ENCODE peak calls at places on chromosome 7, in ten cellular contexts. One of them, this sample, is unnamed.
A peak's percentile ranks its signal among the peaks of the same experiment; 100 is the strongest.

GRCh38 chr7:151125459-151125834 is 39.2 kb downstream of the AGAP3 start:
- DNase-seq in brain microvascular endothelial cell: no peak
- DNase-seq in fibroblast of lung: peak; percentile 37
- DNase-seq in effector memory CD4-positive, alpha-beta T cell: no peak
- DNase-seq in substantia nigra: no peak
- DNase-seq in GM23248: peak; percentile 16
- DNase-seq in heart right ventricle: peak; percentile 50
- DNase-seq in CD4-positive, alpha-beta T cell: no peak
- DNase-seq in body of pancreas: peak; percentile 31
- DNase-seq in stomach: peak; percentile 45
- DNase-seq in this sample: no peak

GRCh38 chr7:150863946-150864345 is 11.6 kb downstream of the AOC1 start:
- DNase-seq in brain microvascular endothelial cell: no peak
- DNase-seq in fibroblast of lung: no peak
- DNase-seq in effector memory CD4-positive, alpha-beta T cell: no peak
- DNase-seq in substantia nigra: no peak
- DNase-seq in GM23248: no peak
- DNase-seq in heart right ventricle: no peak
- DNase-seq in CD4-positive, alpha-beta T cell: no peak
- DNase-seq in body of pancreas: no peak
- DNase-seq in stomach: no peak
- DNase-seq in this sample: no peak

GRCh38 chr7:123871998-123872867 is 27.3 kb downstream of the HYAL4 start:
- DNase-seq in brain microvascular endothelial cell: peak; percentile 56
- DNase-seq in fibroblast of lung: peak; percentile 70
- DNase-seq in effector memory CD4-positive, alpha-beta T cell: no peak
- DNase-seq in substantia nigra: peak; percentile 2
- DNase-seq in GM23248: peak; percentile 50
- DNase-seq in heart right ventricle: peak; percentile 15
- DNase-seq in CD4-positive, alpha-beta T cell: peak; percentile 3
- DNase-seq in body of pancreas: peak; percentile 51
- DNase-seq in stomach: peak; percentile 65
- DNase-seq in this sample: peak; percentile 6

GRCh38 chr7:149824748-149825566 is 13.2 kb upstream of the ZNF862 start:
- DNase-seq in brain microvascular endothelial cell: no peak
- DNase-seq in fibroblast of lung: no peak
- DNase-seq in effector memory CD4-positive, alpha-beta T cell: no peak
- DNase-seq in substantia nigra: no peak
- DNase-seq in GM23248: no peak
- DNase-seq in heart right ventricle: no peak
- DNase-seq in CD4-positive, alpha-beta T cell: no peak
- DNase-seq in body of pancreas: no peak
- DNase-seq in stomach: no peak
- DNase-seq in this sample: no peak

GRCh38 chr7:90298145-90299038 is 22.7 kb downstream of the FAM237B start:
- DNase-seq in brain microvascular endothelial cell: peak; percentile 65
- DNase-seq in fibroblast of lung: peak; percentile 76
- DNase-seq in effector memory CD4-positive, alpha-beta T cell: no peak
- DNase-seq in substantia nigra: no peak
- DNase-seq in GM23248: peak; percentile 79
- DNase-seq in heart right ventricle: no peak
- DNase-seq in CD4-positive, alpha-beta T cell: no peak
- DNase-seq in body of pancreas: peak; percentile 8
- DNase-seq in stomach: no peak
- DNase-seq in this sample: peak; percentile 7

GRCh38 chr7:80379034-80379433 is 132.8 kb downstream of the GNAT3 start:
- DNase-seq in brain microvascular endothelial cell: no peak
- DNase-seq in fibroblast of lung: peak; percentile 80
- DNase-seq in effector memory CD4-positive, alpha-beta T cell: no peak
- DNase-seq in substantia nigra: no peak
- DNase-seq in GM23248: peak; percentile 73
- DNase-seq in heart right ventricle: no peak
- DNase-seq in CD4-positive, alpha-beta T cell: no peak
- DNase-seq in body of pancreas: no peak
- DNase-seq in stomach: no peak
- DNase-seq in this sample: no peak

GRCh38 chr7:36970551-36971514 is 246.5 kb upstream of the AOAH start:
- DNase-seq in brain microvascular endothelial cell: no peak
- DNase-seq in fibroblast of lung: no peak
- DNase-seq in effector memory CD4-positive, alpha-beta T cell: no peak
- DNase-seq in substantia nigra: no peak
- DNase-seq in GM23248: no peak
- DNase-seq in heart right ventricle: no peak
- DNase-seq in CD4-positive, alpha-beta T cell: no peak
- DNase-seq in body of pancreas: no peak
- DNase-seq in stomach: no peak
- DNase-seq in this sample: no peak

GRCh38 chr7:50342616-50343114 is 38.1 kb downstream of the IKZF1 start:
- DNase-seq in brain microvascular endothelial cell: no peak
- DNase-seq in fibroblast of lung: no peak
- DNase-seq in effector memory CD4-positive, alpha-beta T cell: peak; percentile 67
- DNase-seq in substantia nigra: no peak
- DNase-seq in GM23248: peak; percentile 6
- DNase-seq in heart right ventricle: no peak
- DNase-seq in CD4-positive, alpha-beta T cell: no peak
- DNase-seq in body of pancreas: peak; percentile 47
- DNase-seq in stomach: no peak
- DNase-seq in this sample: peak; percentile 88

GRCh38 chr7:24245362-24245761 is 38.6 kb upstream of the NPY start:
- DNase-seq in brain microvascular endothelial cell: no peak
- DNase-seq in fibroblast of lung: peak; percentile 4
- DNase-seq in effector memory CD4-positive, alpha-beta T cell: no peak
- DNase-seq in substantia nigra: no peak
- DNase-seq in GM23248: no peak
- DNase-seq in heart right ventricle: no peak
- DNase-seq in CD4-positive, alpha-beta T cell: no peak
- DNase-seq in body of pancreas: no peak
- DNase-seq in stomach: no peak
- DNase-seq in this sample: no peak

GRCh38 chr7:149777551-149778326 is 4.4 kb upstream of the ZNF467 start:
- DNase-seq in brain microvascular endothelial cell: no peak
- DNase-seq in fibroblast of lung: no peak
- DNase-seq in effector memory CD4-positive, alpha-beta T cell: no peak
- DNase-seq in substantia nigra: no peak
- DNase-seq in GM23248: no peak
- DNase-seq in heart right ventricle: no peak
- DNase-seq in CD4-positive, alpha-beta T cell: no peak
- DNase-seq in body of pancreas: no peak
- DNase-seq in stomach: no peak
- DNase-seq in this sample: no peak

GRCh38 chr7:30617359-30617758 is 22.7 kb downstream of the GARS1 start:
- DNase-seq in brain microvascular endothelial cell: no peak
- DNase-seq in fibroblast of lung: no peak
- DNase-seq in effector memory CD4-positive, alpha-beta T cell: no peak
- DNase-seq in substantia nigra: no peak
- DNase-seq in GM23248: no peak
- DNase-seq in heart right ventricle: no peak
- DNase-seq in CD4-positive, alpha-beta T cell: no peak
- DNase-seq in body of pancreas: no peak
- DNase-seq in stomach: no peak
- DNase-seq in this sample: no peak

DNA sequence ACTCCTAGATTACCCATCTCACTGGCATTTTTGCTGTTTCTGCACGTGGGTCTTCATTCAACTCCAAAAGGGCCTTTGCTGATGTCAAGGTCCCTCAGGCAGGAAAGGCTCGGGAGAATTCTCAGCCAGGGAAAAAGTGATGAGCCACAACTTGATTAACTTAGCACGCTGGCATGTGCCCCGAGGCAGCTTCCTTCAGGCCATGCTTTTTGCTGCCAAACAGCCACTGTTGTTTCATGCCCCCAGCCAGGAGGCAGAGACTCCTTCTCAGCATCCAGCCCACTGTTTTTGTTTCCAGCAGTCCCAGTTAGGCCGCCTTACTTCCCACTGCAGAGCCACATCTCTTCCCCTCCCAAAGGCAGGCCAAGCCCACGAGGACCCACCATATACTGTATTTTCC is 266.5 kb upstream of the YAE1 start:
- DNase-seq in brain microvascular endothelial cell: no peak
- DNase-seq in fibroblast of lung: no peak
- DNase-seq in effector memory CD4-positive, alpha-beta T cell: no peak
- DNase-seq in substantia nigra: no peak
- DNase-seq in GM23248: peak; percentile 62
- DNase-seq in heart right ventricle: no peak
- DNase-seq in CD4-positive, alpha-beta T cell: no peak
- DNase-seq in body of pancreas: no peak
- DNase-seq in stomach: no peak
- DNase-seq in this sample: no peak
- H3K27ac ChIP-seq in brain microvascular endothelial cell: no peak overlapping the region
- H3K27ac ChIP-seq in fibroblast of lung: no peak overlapping the region
- H3K27ac ChIP-seq in effector memory CD4-positive, alpha-beta T cell: no peak overlapping the region
- H3K27ac ChIP-seq in substantia nigra: no peak overlapping the region
- H3K27ac ChIP-seq in GM23248: peak overlapping the region; percentile 64
- H3K27ac ChIP-seq in heart right ventricle: no peak overlapping the region
- H3K27ac ChIP-seq in CD4-positive, alpha-beta T cell: no peak overlapping the region
- H3K27ac ChIP-seq in body of pancreas: no peak overlapping the region
- H3K27ac ChIP-seq in stomach: no peak overlapping the region
- H3K27ac ChIP-seq in this sample: no peak overlapping the region

GRCh38 chr7:155222046-155222445 is 75.6 kb upstream of the INSIG1 start:
- DNase-seq in brain microvascular endothelial cell: no peak
- DNase-seq in fibroblast of lung: no peak
- DNase-seq in effector memory CD4-positive, alpha-beta T cell: no peak
- DNase-seq in substantia nigra: no peak
- DNase-seq in GM23248: no peak
- DNase-seq in heart right ventricle: no peak
- DNase-seq in CD4-positive, alpha-beta T cell: no peak
- DNase-seq in body of pancreas: peak; percentile 50
- DNase-seq in stomach: no peak
- DNase-seq in this sample: no peak

GRCh38 chr7:155224116-155224811 is 73.4 kb upstream of the INSIG1 start:
- DNase-seq in brain microvascular endothelial cell: no peak
- DNase-seq in fibroblast of lung: no peak
- DNase-seq in effector memory CD4-positive, alpha-beta T cell: no peak
- DNase-seq in substantia nigra: no peak
- DNase-seq in GM23248: no peak
- DNase-seq in heart right ventricle: no peak
- DNase-seq in CD4-positive, alpha-beta T cell: no peak
- DNase-seq in body of pancreas: no peak
- DNase-seq in stomach: no peak
- DNase-seq in this sample: no peak

GRCh38 chr7:155223021-155223420 is 74.7 kb upstream of the INSIG1 start:
- DNase-seq in brain microvascular endothelial cell: no peak
- DNase-seq in fibroblast of lung: no peak
- DNase-seq in effector memory CD4-positive, alpha-beta T cell: no peak
- DNase-seq in substantia nigra: no peak
- DNase-seq in GM23248: no peak
- DNase-seq in heart right ventricle: no peak
- DNase-seq in CD4-positive, alpha-beta T cell: no peak
- DNase-seq in body of pancreas: no peak
- DNase-seq in stomach: no peak
- DNase-seq in this sample: no peak

GRCh38 chr7:155222578-155222977 is 75.1 kb upstream of the INSIG1 start:
- DNase-seq in brain microvascular endothelial cell: no peak
- DNase-seq in fibroblast of lung: no peak
- DNase-seq in effector memory CD4-positive, alpha-beta T cell: no peak
- DNase-seq in substantia nigra: no peak
- DNase-seq in GM23248: no peak
- DNase-seq in heart right ventricle: no peak
- DNase-seq in CD4-positive, alpha-beta T cell: no peak
- DNase-seq in body of pancreas: no peak
- DNase-seq in stomach: no peak
- DNase-seq in this sample: no peak

DNA sequence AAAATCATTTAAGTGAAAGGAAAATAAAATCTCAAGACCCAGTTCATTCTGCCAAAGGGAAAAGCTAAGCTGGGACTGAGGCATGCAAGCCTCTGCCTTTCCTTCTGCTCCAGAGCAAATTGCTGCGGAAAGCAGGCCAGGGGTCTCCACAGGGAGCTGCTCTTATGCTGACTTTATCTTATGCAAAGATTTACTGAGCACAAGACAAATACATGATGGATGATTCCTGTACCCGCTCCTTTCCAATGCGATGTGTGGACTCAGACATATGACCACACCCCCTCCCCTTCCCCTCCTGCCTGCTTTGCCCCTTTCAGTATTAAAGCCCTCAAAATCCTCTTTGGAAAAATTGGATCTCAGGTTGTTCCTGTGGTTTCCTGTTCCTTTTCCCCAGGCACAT is 74.2 kb upstream of the INSIG1 start:
- DNase-seq in brain microvascular endothelial cell: no peak
- DNase-seq in fibroblast of lung: no peak
- DNase-seq in effector memory CD4-positive, alpha-beta T cell: no peak
- DNase-seq in substantia nigra: no peak
- DNase-seq in GM23248: no peak
- DNase-seq in heart right ventricle: no peak
- DNase-seq in CD4-positive, alpha-beta T cell: no peak
- DNase-seq in body of pancreas: no peak
- DNase-seq in stomach: no peak
- DNase-seq in this sample: no peak
- H3K27ac ChIP-seq in brain microvascular endothelial cell: no peak overlapping the region
- H3K27ac ChIP-seq in fibroblast of lung: no peak overlapping the region
- H3K27ac ChIP-seq in effector memory CD4-positive, alpha-beta T cell: no peak overlapping the region
- H3K27ac ChIP-seq in substantia nigra: no peak overlapping the region
- H3K27ac ChIP-seq in GM23248: no peak overlapping the region
- H3K27ac ChIP-seq in heart right ventricle: no peak overlapping the region
- H3K27ac ChIP-seq in CD4-positive, alpha-beta T cell: no peak overlapping the region
- H3K27ac ChIP-seq in body of pancreas: no peak overlapping the region
- H3K27ac ChIP-seq in stomach: no peak overlapping the region
- H3K27ac ChIP-seq in this sample: no peak overlapping the region

GRCh38 chr7:100827330-100828226 is at the start of gene EPHB4:
- DNase-seq in brain microvascular endothelial cell: peak; percentile 65
- DNase-seq in fibroblast of lung: peak; percentile 89
- DNase-seq in effector memory CD4-positive, alpha-beta T cell: no peak
- DNase-seq in substantia nigra: no peak
- DNase-seq in GM23248: peak; percentile 77
- DNase-seq in heart right ventricle: peak; percentile 90
- DNase-seq in CD4-positive, alpha-beta T cell: no peak
- DNase-seq in body of pancreas: peak; percentile 86
- DNase-seq in stomach: peak; percentile 85
- DNase-seq in this sample: no peak
- H3K27ac ChIP-seq in brain microvascular endothelial cell: peak within 1 kb of the TSS; percentile 33
- H3K27ac ChIP-seq in fibroblast of lung: no peak within 1 kb of the TSS
- H3K27ac ChIP-seq in effector memory CD4-positive, alpha-beta T cell: no peak within 1 kb of the TSS
- H3K27ac ChIP-seq in substantia nigra: no peak within 1 kb of the TSS
- H3K27ac ChIP-seq in GM23248: no peak within 1 kb of the TSS
- H3K27ac ChIP-seq in heart right ventricle: peak within 1 kb of the TSS; percentile 89
- H3K27ac ChIP-seq in CD4-positive, alpha-beta T cell: no peak within 1 kb of the TSS
- H3K27ac ChIP-seq in body of pancreas: peak within 1 kb of the TSS; percentile 82
- H3K27ac ChIP-seq in stomach: peak within 1 kb of the TSS; percentile 72
- H3K27ac ChIP-seq in this sample: no peak within 1 kb of the TSS

GRCh38 chr7:28685291-28685659 is 272.9 kb downstream of the TRIL start:
- DNase-seq in brain microvascular endothelial cell: no peak
- DNase-seq in fibroblast of lung: no peak
- DNase-seq in effector memory CD4-positive, alpha-beta T cell: no peak
- DNase-seq in substantia nigra: peak; percentile 43
- DNase-seq in GM23248: no peak
- DNase-seq in heart right ventricle: peak; percentile 38
- DNase-seq in CD4-positive, alpha-beta T cell: no peak
- DNase-seq in body of pancreas: peak; percentile 41
- DNase-seq in stomach: no peak
- DNase-seq in this sample: no peak
- H3K27ac ChIP-seq in brain microvascular endothelial cell: peak overlapping the region; percentile 87
- H3K27ac ChIP-seq in fibroblast of lung: peak overlapping the region; percentile 95
- H3K27ac ChIP-seq in effector memory CD4-positive, alpha-beta T cell: no peak overlapping the region
- H3K27ac ChIP-seq in substantia nigra: peak overlapping the region; percentile 98
- H3K27ac ChIP-seq in GM23248: peak overlapping the region; percentile 93
- H3K27ac ChIP-seq in heart right ventricle: peak overlapping the region; percentile 93
- H3K27ac ChIP-seq in CD4-positive, alpha-beta T cell: no peak overlapping the region
- H3K27ac ChIP-seq in body of pancreas: no peak overlapping the region
- H3K27ac ChIP-seq in stomach: peak overlapping the region; percentile 83
- H3K27ac ChIP-seq in this sample: no peak overlapping the region

This sample was measured in CD4-positive, alpha-beta memory T cell.